ENCODE peak calls at places on chromosomes 7 and 10, in nine cellular contexts. One of them, this sample, is unnamed.

GRCh38 chr7:50812847-50813475 is 30.3 kb upstream of the GRB10 start:
- DNase-seq in mesothelial cell of epicardium: peak; percentile 61
- DNase-seq in neural crest cell: no peak
- DNase-seq in HEK293T: no peak
- DNase-seq in non-pigmented ciliary epithelial cell: peak; percentile 44
- DNase-seq in CD4-positive, CD25-positive, alpha-beta regulatory T cell: no peak
- DNase-seq in NCI-H2107: no peak
- DNase-seq in GM03348: peak; percentile 72
- DNase-seq in GM12865: no peak
- DNase-seq in this sample: peak; percentile 84

GRCh38 chr7:5274441-5274840 is 8.3 kb upstream of the SLC29A4 start:
- DNase-seq in mesothelial cell of epicardium: no peak
- DNase-seq in neural crest cell: no peak
- DNase-seq in HEK293T: no peak
- DNase-seq in non-pigmented ciliary epithelial cell: no peak
- DNase-seq in CD4-positive, CD25-positive, alpha-beta regulatory T cell: no peak
- DNase-seq in NCI-H2107: no peak
- DNase-seq in GM03348: no peak
- DNase-seq in GM12865: no peak
- DNase-seq in this sample: no peak

GRCh38 chr10:114686013-114686412 is 27.9 kb upstream of the ABLIM1 start:
- DNase-seq in mesothelial cell of epicardium: no peak
- DNase-seq in neural crest cell: no peak
- DNase-seq in HEK293T: no peak
- DNase-seq in non-pigmented ciliary epithelial cell: no peak
- DNase-seq in CD4-positive, CD25-positive, alpha-beta regulatory T cell: no peak
- DNase-seq in NCI-H2107: no peak
- DNase-seq in GM03348: no peak
- DNase-seq in GM12865: no peak
- DNase-seq in this sample: no peak

GRCh38 chr10:22338260-22338894 is 6.9 kb upstream of the SPAG6 start:
- DNase-seq in mesothelial cell of epicardium: no peak
- DNase-seq in neural crest cell: no peak
- DNase-seq in HEK293T: no peak
- DNase-seq in non-pigmented ciliary epithelial cell: no peak
- DNase-seq in CD4-positive, CD25-positive, alpha-beta regulatory T cell: no peak
- DNase-seq in NCI-H2107: no peak
- DNase-seq in GM03348: no peak
- DNase-seq in GM12865: no peak
- DNase-seq in this sample: no peak

GRCh38 chr10:99520040-99520803 is 12.5 kb upstream of the NKX2-3 start:
- DNase-seq in mesothelial cell of epicardium: no peak
- DNase-seq in neural crest cell: no peak
- DNase-seq in HEK293T: peak; percentile 81
- DNase-seq in non-pigmented ciliary epithelial cell: no peak
- DNase-seq in CD4-positive, CD25-positive, alpha-beta regulatory T cell: no peak
- DNase-seq in NCI-H2107: no peak
- DNase-seq in GM03348: peak; percentile 6
- DNase-seq in GM12865: no peak
- DNase-seq in this sample: no peak

GRCh38 chr7:1619152-1620079 is 49.6 kb upstream of the PSMG3 start:
- DNase-seq in mesothelial cell of epicardium: no peak
- DNase-seq in neural crest cell: no peak
- DNase-seq in HEK293T: no peak
- DNase-seq in non-pigmented ciliary epithelial cell: no peak
- DNase-seq in CD4-positive, CD25-positive, alpha-beta regulatory T cell: no peak
- DNase-seq in NCI-H2107: no peak
- DNase-seq in GM03348: no peak
- DNase-seq in GM12865: no peak
- DNase-seq in this sample: no peak

GRCh38 chr10:16597656-16598055 is 76.0 kb upstream of the C1QL3 start:
- DNase-seq in mesothelial cell of epicardium: no peak
- DNase-seq in neural crest cell: no peak
- DNase-seq in HEK293T: no peak
- DNase-seq in non-pigmented ciliary epithelial cell: peak; percentile 42
- DNase-seq in CD4-positive, CD25-positive, alpha-beta regulatory T cell: no peak
- DNase-seq in NCI-H2107: no peak
- DNase-seq in GM03348: no peak
- DNase-seq in GM12865: no peak
- DNase-seq in this sample: no peak

GRCh38 chr10:46520941-46521340 is 35.5 kb downstream of the GPRIN2 start:
- DNase-seq in mesothelial cell of epicardium: peak; percentile 38
- DNase-seq in neural crest cell: no peak
- DNase-seq in HEK293T: no peak
- DNase-seq in non-pigmented ciliary epithelial cell: no peak
- DNase-seq in CD4-positive, CD25-positive, alpha-beta regulatory T cell: no peak
- DNase-seq in NCI-H2107: no peak
- DNase-seq in GM03348: no peak
- DNase-seq in GM12865: no peak
- DNase-seq in this sample: peak; percentile 32

GRCh38 chr10:50437248-50437647 is 185.9 kb upstream of the ASAH2 start:
- DNase-seq in mesothelial cell of epicardium: no peak
- DNase-seq in neural crest cell: no peak
- DNase-seq in HEK293T: no peak
- DNase-seq in non-pigmented ciliary epithelial cell: no peak
- DNase-seq in CD4-positive, CD25-positive, alpha-beta regulatory T cell: no peak
- DNase-seq in NCI-H2107: no peak
- DNase-seq in GM03348: no peak
- DNase-seq in GM12865: no peak
- DNase-seq in this sample: no peak

GRCh38 chr7:5572439-5572838 is 148.8 kb upstream of the TNRC18 start:
- DNase-seq in mesothelial cell of epicardium: no peak
- DNase-seq in neural crest cell: no peak
- DNase-seq in HEK293T: no peak
- DNase-seq in non-pigmented ciliary epithelial cell: no peak
- DNase-seq in CD4-positive, CD25-positive, alpha-beta regulatory T cell: no peak
- DNase-seq in NCI-H2107: no peak
- DNase-seq in GM03348: no peak
- DNase-seq in GM12865: no peak
- DNase-seq in this sample: no peak

GRCh38 chr10:6119423-6119822 is 30.6 kb downstream of the RBM17 start:
- DNase-seq in mesothelial cell of epicardium: no peak
- DNase-seq in neural crest cell: no peak
- DNase-seq in HEK293T: no peak
- DNase-seq in non-pigmented ciliary epithelial cell: no peak
- DNase-seq in CD4-positive, CD25-positive, alpha-beta regulatory T cell: no peak
- DNase-seq in NCI-H2107: no peak
- DNase-seq in GM03348: no peak
- DNase-seq in GM12865: peak; percentile 27
- DNase-seq in this sample: peak; percentile 73

GRCh38 chr7:116698396-116698795 is 26.4 kb downstream of the MET start:
- DNase-seq in mesothelial cell of epicardium: no peak
- DNase-seq in neural crest cell: no peak
- DNase-seq in HEK293T: no peak
- DNase-seq in non-pigmented ciliary epithelial cell: no peak
- DNase-seq in CD4-positive, CD25-positive, alpha-beta regulatory T cell: no peak
- DNase-seq in NCI-H2107: no peak
- DNase-seq in GM03348: no peak
- DNase-seq in GM12865: no peak
- DNase-seq in this sample: no peak

GRCh38 chr10:102633282-102633681 is 11.0 kb upstream of the TRIM8 start:
- DNase-seq in mesothelial cell of epicardium: no peak
- DNase-seq in neural crest cell: no peak
- DNase-seq in HEK293T: no peak
- DNase-seq in non-pigmented ciliary epithelial cell: no peak
- DNase-seq in CD4-positive, CD25-positive, alpha-beta regulatory T cell: no peak
- DNase-seq in NCI-H2107: no peak
- DNase-seq in GM03348: no peak
- DNase-seq in GM12865: no peak
- DNase-seq in this sample: no peak

GRCh38 chr10:72250666-72251065 is 23.1 kb upstream of the DDIT4 start:
- DNase-seq in mesothelial cell of epicardium: no peak
- DNase-seq in neural crest cell: no peak
- DNase-seq in HEK293T: no peak
- DNase-seq in non-pigmented ciliary epithelial cell: peak; percentile 79
- DNase-seq in CD4-positive, CD25-positive, alpha-beta regulatory T cell: no peak
- DNase-seq in NCI-H2107: no peak
- DNase-seq in GM03348: peak; percentile 79
- DNase-seq in GM12865: no peak
- DNase-seq in this sample: peak; percentile 38

This sample was measured in thyroid gland.